ENCODE peak calls at places on chromosomes 13 and 19, in four cellular contexts. One of them, this sample, is unnamed.

GRCh38 chr13:92727118-92727517 is 499.5 kb upstream of the GPC6 start:
- DNase-seq in WERI-Rb-1: no peak
- DNase-seq in stimulated activated CD8-positive, alpha-beta memory T cell treated with anti-CD3 and anti-CD28 coated beads, Interleukin-2, amount 100 ng/mL, for 1 hour: no peak
- DNase-seq in putamen: no peak
- DNase-seq in this sample: no peak

GRCh38 chr13:40181203-40181845 is 485.1 kb downstream of the FOXO1 start:
- DNase-seq in WERI-Rb-1: no peak
- DNase-seq in stimulated activated CD8-positive, alpha-beta memory T cell treated with anti-CD3 and anti-CD28 coated beads, Interleukin-2, amount 100 ng/mL, for 1 hour: no peak
- DNase-seq in putamen: no peak
- DNase-seq in this sample: no peak

GRCh38 chr13:113023217-113023597 is 54.2 kb downstream of the MCF2L start:
- DNase-seq in WERI-Rb-1: no peak
- DNase-seq in stimulated activated CD8-positive, alpha-beta memory T cell treated with anti-CD3 and anti-CD28 coated beads, Interleukin-2, amount 100 ng/mL, for 1 hour: no peak
- DNase-seq in putamen: no peak
- DNase-seq in this sample: no peak

GRCh38 chr19:2770055-2771013 is 12.7 kb downstream of the SGTA start:
- DNase-seq in WERI-Rb-1: no peak
- DNase-seq in stimulated activated CD8-positive, alpha-beta memory T cell treated with anti-CD3 and anti-CD28 coated beads, Interleukin-2, amount 100 ng/mL, for 1 hour: no peak
- DNase-seq in putamen: no peak
- DNase-seq in this sample: peak

GRCh38 chr13:23771966-23772365 is 117.2 kb downstream of the MIPEP start:
- DNase-seq in WERI-Rb-1: no peak
- DNase-seq in stimulated activated CD8-positive, alpha-beta memory T cell treated with anti-CD3 and anti-CD28 coated beads, Interleukin-2, amount 100 ng/mL, for 1 hour: no peak
- DNase-seq in putamen: no peak
- DNase-seq in this sample: no peak

GRCh38 chr19:37991841-37992248 is 84.8 kb downstream of the SIPA1L3 start:
- DNase-seq in WERI-Rb-1: no peak
- DNase-seq in stimulated activated CD8-positive, alpha-beta memory T cell treated with anti-CD3 and anti-CD28 coated beads, Interleukin-2, amount 100 ng/mL, for 1 hour: no peak
- DNase-seq in putamen: no peak
- DNase-seq in this sample: no peak

GRCh38 chr13:25347156-25347555 is 24.6 kb upstream of the ATP8A2 start:
- DNase-seq in WERI-Rb-1: no peak
- DNase-seq in stimulated activated CD8-positive, alpha-beta memory T cell treated with anti-CD3 and anti-CD28 coated beads, Interleukin-2, amount 100 ng/mL, for 1 hour: no peak
- DNase-seq in putamen: no peak
- DNase-seq in this sample: no peak

GRCh38 chr19:33508941-33509614 is 12.5 kb downstream of the PEPD start:
- DNase-seq in WERI-Rb-1: no peak
- DNase-seq in stimulated activated CD8-positive, alpha-beta memory T cell treated with anti-CD3 and anti-CD28 coated beads, Interleukin-2, amount 100 ng/mL, for 1 hour: no peak
- DNase-seq in putamen: no peak
- DNase-seq in this sample: no peak

GRCh38 chr13:113448885-113449692 is 4.2 kb downstream of the ADPRHL1 start:
- DNase-seq in WERI-Rb-1: peak
- DNase-seq in stimulated activated CD8-positive, alpha-beta memory T cell treated with anti-CD3 and anti-CD28 coated beads, Interleukin-2, amount 100 ng/mL, for 1 hour: peak
- DNase-seq in putamen: no peak
- DNase-seq in this sample: no peak

GRCh38 chr13:99996177-99996705 is 14.7 kb downstream of the ZIC2 start:
- DNase-seq in WERI-Rb-1: no peak
- DNase-seq in stimulated activated CD8-positive, alpha-beta memory T cell treated with anti-CD3 and anti-CD28 coated beads, Interleukin-2, amount 100 ng/mL, for 1 hour: no peak
- DNase-seq in putamen: no peak
- DNase-seq in this sample: no peak

GRCh38 chr13:66859078-66859477 is 371.1 kb downstream of the PCDH9 start:
- DNase-seq in WERI-Rb-1: no peak
- DNase-seq in stimulated activated CD8-positive, alpha-beta memory T cell treated with anti-CD3 and anti-CD28 coated beads, Interleukin-2, amount 100 ng/mL, for 1 hour: no peak
- DNase-seq in putamen: no peak
- DNase-seq in this sample: no peak

GRCh38 chr13:98188544-98189166 is 11.6 kb upstream of the RNF113B start:
- DNase-seq in WERI-Rb-1: no peak
- DNase-seq in stimulated activated CD8-positive, alpha-beta memory T cell treated with anti-CD3 and anti-CD28 coated beads, Interleukin-2, amount 100 ng/mL, for 1 hour: no peak
- DNase-seq in putamen: no peak
- DNase-seq in this sample: no peak

GRCh38 chr13:114311387-114311786 is 2.9 kb upstream of the CHAMP1 start:
- DNase-seq in WERI-Rb-1: no peak
- DNase-seq in stimulated activated CD8-positive, alpha-beta memory T cell treated with anti-CD3 and anti-CD28 coated beads, Interleukin-2, amount 100 ng/mL, for 1 hour: no peak
- DNase-seq in putamen: no peak
- DNase-seq in this sample: no peak

GRCh38 chr19:10193666-10194499 is 870 bp downstream of the DNMT1 start:
- DNase-seq in WERI-Rb-1: no peak
- DNase-seq in stimulated activated CD8-positive, alpha-beta memory T cell treated with anti-CD3 and anti-CD28 coated beads, Interleukin-2, amount 100 ng/mL, for 1 hour: peak
- DNase-seq in putamen: no peak
- DNase-seq in this sample: peak

GRCh38 chr19:48815870-48816501 is 5.2 kb upstream of the BCAT2 start:
- DNase-seq in WERI-Rb-1: peak
- DNase-seq in stimulated activated CD8-positive, alpha-beta memory T cell treated with anti-CD3 and anti-CD28 coated beads, Interleukin-2, amount 100 ng/mL, for 1 hour: no peak
- DNase-seq in putamen: no peak
- DNase-seq in this sample: no peak

GRCh38 chr19:5292843-5293606 is 47.6 kb downstream of the PTPRS start:
- DNase-seq in WERI-Rb-1: peak
- DNase-seq in stimulated activated CD8-positive, alpha-beta memory T cell treated with anti-CD3 and anti-CD28 coated beads, Interleukin-2, amount 100 ng/mL, for 1 hour: peak
- DNase-seq in putamen: peak
- DNase-seq in this sample: peak

GRCh38 chr13:113951246-113951999 is 22.5 kb downstream of the C13orf46 start:
- DNase-seq in WERI-Rb-1: peak
- DNase-seq in stimulated activated CD8-positive, alpha-beta memory T cell treated with anti-CD3 and anti-CD28 coated beads, Interleukin-2, amount 100 ng/mL, for 1 hour: no peak
- DNase-seq in putamen: peak
- DNase-seq in this sample: peak

GRCh38 chr13:110418944-110419343 is 111.9 kb downstream of the COL4A2 start:
- DNase-seq in WERI-Rb-1: no peak
- DNase-seq in stimulated activated CD8-positive, alpha-beta memory T cell treated with anti-CD3 and anti-CD28 coated beads, Interleukin-2, amount 100 ng/mL, for 1 hour: no peak
- DNase-seq in putamen: no peak
- DNase-seq in this sample: no peak

GRCh38 chr13:113856716-113857065 is 7.2 kb downstream of the GAS6 start:
- DNase-seq in WERI-Rb-1: no peak
- DNase-seq in stimulated activated CD8-positive, alpha-beta memory T cell treated with anti-CD3 and anti-CD28 coated beads, Interleukin-2, amount 100 ng/mL, for 1 hour: no peak
- DNase-seq in putamen: no peak
- DNase-seq in this sample: no peak

GRCh38 chr13:35714096-35714495 is 237.6 kb upstream of the MAB21L1 start:
- DNase-seq in WERI-Rb-1: peak
- DNase-seq in stimulated activated CD8-positive, alpha-beta memory T cell treated with anti-CD3 and anti-CD28 coated beads, Interleukin-2, amount 100 ng/mL, for 1 hour: no peak
- DNase-seq in putamen: no peak
- DNase-seq in this sample: no peak

GRCh38 chr19:35963514-35963913 is 27.3 kb downstream of the LRFN3 start:
- DNase-seq in WERI-Rb-1: no peak
- DNase-seq in stimulated activated CD8-positive, alpha-beta memory T cell treated with anti-CD3 and anti-CD28 coated beads, Interleukin-2, amount 100 ng/mL, for 1 hour: no peak
- DNase-seq in putamen: no peak
- DNase-seq in this sample: no peak

GRCh38 chr13:27482996-27483395 is 32.6 kb upstream of the MTIF3 start:
- DNase-seq in WERI-Rb-1: peak
- DNase-seq in stimulated activated CD8-positive, alpha-beta memory T cell treated with anti-CD3 and anti-CD28 coated beads, Interleukin-2, amount 100 ng/mL, for 1 hour: no peak
- DNase-seq in putamen: no peak
- DNase-seq in this sample: peak

GRCh38 chr13:103948477-103948876 is 882.3 kb upstream of the SLC10A2 start:
- DNase-seq in WERI-Rb-1: no peak
- DNase-seq in stimulated activated CD8-positive, alpha-beta memory T cell treated with anti-CD3 and anti-CD28 coated beads, Interleukin-2, amount 100 ng/mL, for 1 hour: no peak
- DNase-seq in putamen: no peak
- DNase-seq in this sample: no peak

GRCh38 chr19:38399537-38399936 is 3.4 kb upstream of the FAM98C start:
- DNase-seq in WERI-Rb-1: no peak
- DNase-seq in stimulated activated CD8-positive, alpha-beta memory T cell treated with anti-CD3 and anti-CD28 coated beads, Interleukin-2, amount 100 ng/mL, for 1 hour: no peak
- DNase-seq in putamen: no peak
- DNase-seq in this sample: no peak

GRCh38 chr19:8481191-8481590 is 21.2 kb downstream of the PRAM1 start:
- DNase-seq in WERI-Rb-1: no peak
- DNase-seq in stimulated activated CD8-positive, alpha-beta memory T cell treated with anti-CD3 and anti-CD28 coated beads, Interleukin-2, amount 100 ng/mL, for 1 hour: no peak
- DNase-seq in putamen: no peak
- DNase-seq in this sample: no peak

GRCh38 chr13:25741796-25742195 is 310.0 kb downstream of the SHISA2 start:
- DNase-seq in WERI-Rb-1: no peak
- DNase-seq in stimulated activated CD8-positive, alpha-beta memory T cell treated with anti-CD3 and anti-CD28 coated beads, Interleukin-2, amount 100 ng/mL, for 1 hour: no peak
- DNase-seq in putamen: no peak
- DNase-seq in this sample: no peak

GRCh38 chr19:33032218-33032781 is 32.4 kb downstream of the RHPN2 start:
- DNase-seq in WERI-Rb-1: peak
- DNase-seq in stimulated activated CD8-positive, alpha-beta memory T cell treated with anti-CD3 and anti-CD28 coated beads, Interleukin-2, amount 100 ng/mL, for 1 hour: no peak
- DNase-seq in putamen: no peak
- DNase-seq in this sample: no peak

GRCh38 chr19:41597600-41598041 is 21.7 kb downstream of the CEACAM21 start:
- DNase-seq in WERI-Rb-1: peak
- DNase-seq in stimulated activated CD8-positive, alpha-beta memory T cell treated with anti-CD3 and anti-CD28 coated beads, Interleukin-2, amount 100 ng/mL, for 1 hour: peak
- DNase-seq in putamen: peak
- DNase-seq in this sample: peak

GRCh38 chr13:98632971-98633370 is 56.1 kb upstream of the STK24 start:
- DNase-seq in WERI-Rb-1: peak
- DNase-seq in stimulated activated CD8-positive, alpha-beta memory T cell treated with anti-CD3 and anti-CD28 coated beads, Interleukin-2, amount 100 ng/mL, for 1 hour: no peak
- DNase-seq in putamen: no peak
- DNase-seq in this sample: no peak

GRCh38 chr19:6738726-6739389 is 622 bp upstream of the TRIP10 start:
- DNase-seq in WERI-Rb-1: peak
- DNase-seq in stimulated activated CD8-positive, alpha-beta memory T cell treated with anti-CD3 and anti-CD28 coated beads, Interleukin-2, amount 100 ng/mL, for 1 hour: no peak
- DNase-seq in putamen: no peak
- DNase-seq in this sample: no peak

GRCh38 chr19:17522988-17523872 is 11.8 kb downstream of the PGLS start:
- DNase-seq in WERI-Rb-1: no peak
- DNase-seq in stimulated activated CD8-positive, alpha-beta memory T cell treated with anti-CD3 and anti-CD28 coated beads, Interleukin-2, amount 100 ng/mL, for 1 hour: no peak
- DNase-seq in putamen: no peak
- DNase-seq in this sample: peak

GRCh38 chr19:29815231-29815630 is 3.4 kb downstream of the CCNE1 start:
- DNase-seq in WERI-Rb-1: no peak
- DNase-seq in stimulated activated CD8-positive, alpha-beta memory T cell treated with anti-CD3 and anti-CD28 coated beads, Interleukin-2, amount 100 ng/mL, for 1 hour: no peak
- DNase-seq in putamen: no peak
- DNase-seq in this sample: no peak

GRCh38 chr13:85265296-85265695 is 533.9 kb downstream of the SLITRK6 start:
- DNase-seq in WERI-Rb-1: no peak
- DNase-seq in stimulated activated CD8-positive, alpha-beta memory T cell treated with anti-CD3 and anti-CD28 coated beads, Interleukin-2, amount 100 ng/mL, for 1 hour: no peak
- DNase-seq in putamen: no peak
- DNase-seq in this sample: no peak

GRCh38 chr13:97030705-97031452 is 36.6 kb upstream of the OXGR1 start:
- DNase-seq in WERI-Rb-1: peak
- DNase-seq in stimulated activated CD8-positive, alpha-beta memory T cell treated with anti-CD3 and anti-CD28 coated beads, Interleukin-2, amount 100 ng/mL, for 1 hour: no peak
- DNase-seq in putamen: no peak
- DNase-seq in this sample: peak

GRCh38 chr13:32587014-32587773 is 942 bp downstream of the PDS5B start:
- DNase-seq in WERI-Rb-1: peak
- DNase-seq in stimulated activated CD8-positive, alpha-beta memory T cell treated with anti-CD3 and anti-CD28 coated beads, Interleukin-2, amount 100 ng/mL, for 1 hour: peak
- DNase-seq in putamen: peak
- DNase-seq in this sample: peak

GRCh38 chr13:40537146-40537895 is 129.1 kb downstream of the FOXO1 start:
- DNase-seq in WERI-Rb-1: peak
- DNase-seq in stimulated activated CD8-positive, alpha-beta memory T cell treated with anti-CD3 and anti-CD28 coated beads, Interleukin-2, amount 100 ng/mL, for 1 hour: no peak
- DNase-seq in putamen: no peak
- DNase-seq in this sample: no peak

GRCh38 chr19:41174297-41174928 is 18.6 kb upstream of the CYP2S1 start:
- DNase-seq in WERI-Rb-1: no peak
- DNase-seq in stimulated activated CD8-positive, alpha-beta memory T cell treated with anti-CD3 and anti-CD28 coated beads, Interleukin-2, amount 100 ng/mL, for 1 hour: no peak
- DNase-seq in putamen: no peak
- DNase-seq in this sample: no peak

This sample was measured in globus pallidus.